ENCODE peak calls at places on chromosomes 6 and 20, in seven cellular contexts. One of them, this sample, is unnamed. For H3K4me1 and H3K27me3, the result is how much of the 10 kb centered on the place peaks cover.

GRCh38 chr20:3753098-3753497 is 14.5 kb downstream of the ADISSP start:
- DNase-seq in mammary epithelial cell: peak
- DNase-seq in GM23338: peak
- DNase-seq in left lung: no peak
- DNase-seq in gastrocnemius medialis: peak
- DNase-seq in breast epithelium: no peak
- DNase-seq in stomach: peak
- DNase-seq in this sample: peak

GRCh38 chr6:110475255-110475654 is 1.2 kb downstream of the SLC22A16 start:
- DNase-seq in mammary epithelial cell: no peak
- DNase-seq in breast epithelium: no peak
- DNase-seq in stomach: no peak
- DNase-seq in left lung: no peak
- DNase-seq in gastrocnemius medialis: peak
- DNase-seq in GM23338: no peak
- DNase-seq in this sample: no peak

GRCh38 chr20:4585104-4585753 is 136.5 kb upstream of the PRND start:
- DNase-seq in left lung: no peak
- DNase-seq in stomach: no peak
- DNase-seq in gastrocnemius medialis: no peak
- DNase-seq in mammary epithelial cell: peak
- DNase-seq in GM23338: peak
- DNase-seq in breast epithelium: no peak
- DNase-seq in this sample: no peak

GRCh38 chr6:122381494-122382083 is 17.9 kb upstream of the HSF2 start:
- DNase-seq in mammary epithelial cell: peak
- DNase-seq in GM23338: peak
- DNase-seq in gastrocnemius medialis: peak
- DNase-seq in left lung: no peak
- DNase-seq in stomach: peak
- DNase-seq in breast epithelium: peak
- DNase-seq in this sample: peak

GRCh38 chr6:1787894-1788293 is 178.2 kb downstream of the FOXC1 start:
- DNase-seq in left lung: no peak
- DNase-seq in stomach: no peak
- DNase-seq in gastrocnemius medialis: no peak
- DNase-seq in GM23338: no peak
- DNase-seq in mammary epithelial cell: peak
- DNase-seq in breast epithelium: no peak
- DNase-seq in this sample: no peak

GRCh38 chr6:91299544-91300491 is 712.9 kb upstream of the MAP3K7 start:
- DNase-seq in gastrocnemius medialis: peak
- DNase-seq in GM23338: peak
- DNase-seq in mammary epithelial cell: no peak
- DNase-seq in left lung: no peak
- DNase-seq in stomach: no peak
- DNase-seq in breast epithelium: no peak
- DNase-seq in this sample: no peak

GRCh38 chr6:154229796-154230195 is 126.8 kb downstream of the IPCEF1 start:
- DNase-seq in gastrocnemius medialis: no peak
- DNase-seq in breast epithelium: no peak
- DNase-seq in left lung: no peak
- DNase-seq in stomach: no peak
- DNase-seq in GM23338: no peak
- DNase-seq in mammary epithelial cell: no peak
- DNase-seq in this sample: peak

GRCh38 chr20:45479822-45480221 is 10.3 kb downstream of the WFDC2 start:
- DNase-seq in breast epithelium: no peak
- DNase-seq in GM23338: no peak
- DNase-seq in left lung: no peak
- DNase-seq in mammary epithelial cell: no peak
- DNase-seq in stomach: peak
- DNase-seq in gastrocnemius medialis: no peak
- DNase-seq in this sample: no peak

GRCh38 chr6:56594699-56595098 is 48.0 kb downstream of the DST start:
- DNase-seq in GM23338: no peak
- DNase-seq in mammary epithelial cell: no peak
- DNase-seq in breast epithelium: no peak
- DNase-seq in stomach: peak
- DNase-seq in left lung: no peak
- DNase-seq in gastrocnemius medialis: no peak
- DNase-seq in this sample: no peak

GRCh38 chr20:59006864-59007757 is at the start of gene CTSZ:
- DNase-seq in breast epithelium: no peak
- DNase-seq in stomach: peak
- DNase-seq in GM23338: peak
- DNase-seq in left lung: peak
- DNase-seq in mammary epithelial cell: peak
- DNase-seq in gastrocnemius medialis: peak
- DNase-seq in this sample: peak

GRCh38 chr6:89120371-89120770 is 2.5 kb upstream of the SRSF12 start:
- DNase-seq in gastrocnemius medialis: no peak
- DNase-seq in stomach: no peak
- DNase-seq in GM23338: no peak
- DNase-seq in left lung: no peak
- DNase-seq in mammary epithelial cell: no peak
- DNase-seq in breast epithelium: no peak
- DNase-seq in this sample: no peak

GRCh38 chr6:89117285-89118108 is at the start of gene SRSF12:
- DNase-seq in breast epithelium: no peak
- DNase-seq in mammary epithelial cell: peak
- DNase-seq in left lung: peak
- DNase-seq in gastrocnemius medialis: no peak
- DNase-seq in GM23338: peak
- DNase-seq in stomach: peak
- DNase-seq in this sample: no peak

GRCh38 chr6:89118931-89119330 is 1.1 kb upstream of the SRSF12 start:
- DNase-seq in gastrocnemius medialis: no peak
- DNase-seq in left lung: no peak
- DNase-seq in breast epithelium: no peak
- DNase-seq in GM23338: no peak
- DNase-seq in stomach: no peak
- DNase-seq in mammary epithelial cell: no peak
- DNase-seq in this sample: no peak

GRCh38 chr6:89111933-89112332 is 5.9 kb downstream of the SRSF12 start:
- DNase-seq in gastrocnemius medialis: no peak
- DNase-seq in breast epithelium: no peak
- DNase-seq in left lung: no peak
- DNase-seq in stomach: no peak
- DNase-seq in mammary epithelial cell: no peak
- DNase-seq in GM23338: no peak
- DNase-seq in this sample: no peak

DNA sequence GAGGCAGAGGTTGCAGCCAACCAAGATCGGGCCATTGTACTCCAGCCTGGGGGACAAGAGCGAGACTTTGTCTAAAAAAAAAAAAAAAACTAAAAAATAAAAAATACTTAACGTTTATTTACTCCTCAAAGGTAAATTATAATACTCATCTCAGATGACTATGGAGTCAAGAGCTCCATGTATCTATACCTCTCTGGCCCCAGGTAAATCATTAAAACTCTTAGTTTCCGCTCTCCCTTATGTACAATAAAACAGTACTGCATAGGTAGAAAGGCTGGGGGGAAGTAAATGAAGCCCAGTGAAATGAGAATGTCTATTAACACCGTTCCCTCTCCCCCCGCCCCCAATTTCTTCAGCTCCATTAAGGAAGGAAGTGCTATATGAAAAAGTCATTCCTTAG is 1.2 kb downstream of the SRSF12 start:
- DNase-seq in stomach: no peak
- DNase-seq in left lung: no peak
- DNase-seq in breast epithelium: no peak
- DNase-seq in mammary epithelial cell: no peak
- DNase-seq in GM23338: no peak
- DNase-seq in gastrocnemius medialis: no peak
- DNase-seq in this sample: no peak
- H3K27ac ChIP-seq in stomach: no peak
- H3K27ac ChIP-seq in left lung: no peak
- H3K27ac ChIP-seq in breast epithelium: no peak
- H3K27ac ChIP-seq in mammary epithelial cell: no peak
- H3K27ac ChIP-seq in GM23338: no peak
- H3K27ac ChIP-seq in gastrocnemius medialis: no peak
- H3K27ac ChIP-seq in this sample: no peak

GRCh38 chr6:111759413-111759835 is 113.8 kb downstream of the FYN start:
- DNase-seq in mammary epithelial cell: no peak
- DNase-seq in stomach: no peak
- DNase-seq in GM23338: no peak
- DNase-seq in breast epithelium: no peak
- DNase-seq in gastrocnemius medialis: no peak
- DNase-seq in left lung: no peak
- DNase-seq in this sample: no peak

GRCh38 chr6:111757342-111757741 is 115.9 kb downstream of the FYN start:
- DNase-seq in GM23338: peak
- DNase-seq in breast epithelium: no peak
- DNase-seq in mammary epithelial cell: peak
- DNase-seq in left lung: no peak
- DNase-seq in stomach: no peak
- DNase-seq in gastrocnemius medialis: no peak
- DNase-seq in this sample: peak

GRCh38 chr6:111758608-111759293 is 114.5 kb downstream of the FYN start:
- DNase-seq in left lung: no peak
- DNase-seq in GM23338: no peak
- DNase-seq in gastrocnemius medialis: no peak
- DNase-seq in stomach: no peak
- DNase-seq in mammary epithelial cell: no peak
- DNase-seq in breast epithelium: no peak
- DNase-seq in this sample: peak

GRCh38 chr6:111761783-111762312 is 111.4 kb downstream of the FYN start:
- DNase-seq in stomach: no peak
- DNase-seq in GM23338: no peak
- DNase-seq in left lung: no peak
- DNase-seq in gastrocnemius medialis: no peak
- DNase-seq in breast epithelium: no peak
- DNase-seq in mammary epithelial cell: no peak
- DNase-seq in this sample: no peak

GRCh38 chr6:111759836-111760785 is 113.1 kb downstream of the FYN start:
- DNase-seq in gastrocnemius medialis: no peak
- DNase-seq in GM23338: peak
- DNase-seq in breast epithelium: no peak
- DNase-seq in stomach: no peak
- DNase-seq in left lung: no peak
- DNase-seq in mammary epithelial cell: no peak
- DNase-seq in this sample: peak
- H3K4me1 ChIP-seq in gastrocnemius medialis: under half
- H3K4me1 ChIP-seq in GM23338: under half
- H3K4me1 ChIP-seq in breast epithelium: under half
- H3K4me1 ChIP-seq in stomach: under half
- H3K4me1 ChIP-seq in left lung: under half
- H3K4me1 ChIP-seq in mammary epithelial cell: under half
- H3K4me1 ChIP-seq in this sample: half or more

GRCh38 chr6:12750416-12750815 is 33.8 kb downstream of the PHACTR1 start:
- DNase-seq in mammary epithelial cell: no peak
- DNase-seq in left lung: no peak
- DNase-seq in GM23338: peak
- DNase-seq in gastrocnemius medialis: no peak
- DNase-seq in stomach: no peak
- DNase-seq in breast epithelium: no peak
- DNase-seq in this sample: no peak

GRCh38 chr6:12749531-12750379 is 33.2 kb downstream of the PHACTR1 start:
- DNase-seq in stomach: no peak
- DNase-seq in gastrocnemius medialis: no peak
- DNase-seq in breast epithelium: no peak
- DNase-seq in mammary epithelial cell: no peak
- DNase-seq in GM23338: peak
- DNase-seq in left lung: peak
- DNase-seq in this sample: no peak

GRCh38 chr6:12751694-12752304 is 35.2 kb downstream of the PHACTR1 start:
- DNase-seq in stomach: peak
- DNase-seq in left lung: no peak
- DNase-seq in mammary epithelial cell: peak
- DNase-seq in GM23338: peak
- DNase-seq in gastrocnemius medialis: no peak
- DNase-seq in breast epithelium: no peak
- DNase-seq in this sample: no peak

GRCh38 chr6:12748815-12749521 is 32.4 kb downstream of the PHACTR1 start:
- DNase-seq in left lung: peak
- DNase-seq in mammary epithelial cell: no peak
- DNase-seq in breast epithelium: no peak
- DNase-seq in gastrocnemius medialis: no peak
- DNase-seq in stomach: no peak
- DNase-seq in GM23338: peak
- DNase-seq in this sample: no peak

GRCh38 chr6:12753034-12753433 is 36.5 kb downstream of the PHACTR1 start:
- DNase-seq in GM23338: no peak
- DNase-seq in stomach: no peak
- DNase-seq in left lung: no peak
- DNase-seq in gastrocnemius medialis: no peak
- DNase-seq in mammary epithelial cell: no peak
- DNase-seq in breast epithelium: no peak
- DNase-seq in this sample: no peak
- H3K27me3 ChIP-seq in GM23338: under half
- H3K27me3 ChIP-seq in stomach: under half
- H3K27me3 ChIP-seq in left lung: under half
- H3K27me3 ChIP-seq in gastrocnemius medialis: under half
- H3K27me3 ChIP-seq in mammary epithelial cell: under half
- H3K27me3 ChIP-seq in breast epithelium: under half
- H3K27me3 ChIP-seq in this sample: under half

GRCh38 chr6:41777886-41778285 is 1.8 kb downstream of the FRS3 start:
- DNase-seq in gastrocnemius medialis: no peak
- DNase-seq in mammary epithelial cell: no peak
- DNase-seq in GM23338: no peak
- DNase-seq in breast epithelium: no peak
- DNase-seq in left lung: no peak
- DNase-seq in stomach: no peak
- DNase-seq in this sample: no peak

GRCh38 chr6:41779793-41780622 is at the start of gene FRS3:
- DNase-seq in breast epithelium: peak
- DNase-seq in GM23338: peak
- DNase-seq in mammary epithelial cell: peak
- DNase-seq in gastrocnemius medialis: peak
- DNase-seq in stomach: peak
- DNase-seq in left lung: peak
- DNase-seq in this sample: peak

GRCh38 chr6:41780623-41781301 is at the start of gene PRICKLE4:
- DNase-seq in breast epithelium: no peak
- DNase-seq in left lung: peak
- DNase-seq in gastrocnemius medialis: peak
- DNase-seq in GM23338: peak
- DNase-seq in stomach: peak
- DNase-seq in mammary epithelial cell: no peak
- DNase-seq in this sample: no peak

GRCh38 chr6:41778895-41779294 is 805 bp downstream of the FRS3 start:
- DNase-seq in breast epithelium: no peak
- DNase-seq in mammary epithelial cell: no peak
- DNase-seq in left lung: no peak
- DNase-seq in stomach: no peak
- DNase-seq in gastrocnemius medialis: no peak
- DNase-seq in GM23338: no peak
- DNase-seq in this sample: no peak

DNA sequence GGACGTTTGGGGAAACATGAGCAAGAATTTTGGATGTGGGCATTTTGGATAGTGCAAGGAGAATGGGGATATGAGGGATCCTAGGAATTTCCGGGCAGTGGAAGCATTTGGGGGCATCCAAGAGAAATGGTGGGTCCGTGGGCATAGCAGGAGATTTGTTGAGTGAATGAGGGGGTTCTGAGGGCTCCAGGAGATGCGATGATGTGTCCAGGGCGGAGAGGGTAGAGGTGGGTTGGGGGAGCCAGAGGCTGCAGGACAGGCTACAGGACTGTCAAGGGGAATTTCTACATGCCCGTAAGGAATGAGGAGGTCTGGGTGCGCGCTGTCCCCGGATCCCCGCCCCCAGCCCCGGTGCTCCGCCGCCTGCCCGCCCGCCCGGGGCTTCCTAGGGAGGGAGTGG is 364 bp downstream of the FRS3 start:
- DNase-seq in GM23338: peak
- DNase-seq in mammary epithelial cell: no peak
- DNase-seq in gastrocnemius medialis: no peak
- DNase-seq in left lung: no peak
- DNase-seq in stomach: no peak
- DNase-seq in breast epithelium: no peak
- DNase-seq in this sample: no peak
- H3K27ac ChIP-seq in GM23338: no peak
- H3K27ac ChIP-seq in mammary epithelial cell: no peak
- H3K27ac ChIP-seq in gastrocnemius medialis: peak
- H3K27ac ChIP-seq in left lung: no peak
- H3K27ac ChIP-seq in stomach: peak
- H3K27ac ChIP-seq in breast epithelium: no peak
- H3K27ac ChIP-seq in this sample: no peak